ENCODE peak calls at places on chromosomes 2 and 18, in five cellular contexts. R is PC-9; M is left ventricle myocardium inferior; G is activated CD8-positive, alpha-beta memory T cell treated with anti-CD3 and anti-CD28 coated beads for 48 hours; U is AG08395. Q is an unnamed sample.

GRCh38 chr18:76588591-76589303 is 93.7 kb upstream of the ZNF516 start:
- DNase-seq in R (no peak), M (no peak), G (no peak), U (no peak), Q (no peak)

GRCh38 chr2:168614291-168615018 is 158.4 kb downstream of the CERS6 start:
- DNase-seq in R (no peak), M (no peak), G (no peak), U (no peak), Q (no peak)

GRCh38 chr2:18149660-18150246 is 271.3 kb downstream of the KCNS3 start:
- DNase-seq in R (no peak), M (no peak), G (no peak), U (peak), Q (no peak)

GRCh38 chr2:219643788-219644398 is 16.5 kb downstream of the SLC4A3 start:
- DNase-seq in R (no peak), M (no peak), G (no peak), U (no peak), Q (no peak)

GRCh38 chr2:241074065-241074818 is 27.8 kb downstream of the MTERF4 start:
- DNase-seq in R (no peak), M (no peak), G (no peak), U (no peak), Q (no peak)

GRCh38 chr2:44706584-44707553 is 234.6 kb upstream of the SIX3 start:
- DNase-seq in R (no peak), M (no peak), G (no peak), U (no peak), Q (no peak)

GRCh38 chr2:17643031-17643615 is 102.6 kb downstream of the VSNL1 start:
- DNase-seq in R (peak), M (no peak), G (no peak), U (peak), Q (no peak)

GRCh38 chr2:134246154-134246874 is 7.6 kb upstream of the MGAT5 start:
- DNase-seq in R (no peak), M (no peak), G (no peak), U (no peak), Q (no peak)

GRCh38 chr2:47094519-47095155 is 60.5 kb downstream of the STPG4 start:
- DNase-seq in R (no peak), M (no peak), G (no peak), U (peak), Q (no peak)

GRCh38 chr2:78887436-78887835 is 138.1 kb upstream of the REG3G start:
- DNase-seq in R (no peak), M (no peak), G (no peak), U (no peak), Q (no peak)

GRCh38 chr2:24739355-24740025 is 53.7 kb downstream of the PTRHD1 start:
- DNase-seq in R (peak), M (no peak), G (no peak), U (no peak), Q (no peak)

GRCh38 chr2:222730346-222731065 is 59.0 kb downstream of the MOGAT1 start:
- DNase-seq in R (no peak), M (no peak), G (no peak), U (no peak), Q (no peak)

GRCh38 chr2:117832905-117833613 is 18.6 kb downstream of the DDX18 start:
- DNase-seq in R (peak), M (no peak), G (no peak), U (peak), Q (no peak)

GRCh38 chr2:98880266-98881152 is 55.5 kb downstream of the CRACDL start:
- DNase-seq in R (no peak), M (no peak), G (no peak), U (no peak), Q (no peak)

Q was measured in lower lobe of right lung.